ENCODE peak calls at places on chromosomes 12 and 14, in five cellular contexts. Y, W, A, B and S are unnamed samples.

GRCh38 chr12:46472893-46473633 is 100.5 kb upstream of the SLC38A2 start:
- DNase-seq in Y (peak), W (no peak), A (no peak), B (no peak), S (no peak)

GRCh38 chr12:71567562-71567961 is 96.1 kb downstream of the ZFC3H1 start:
- DNase-seq in Y (no peak), W (peak), A (peak), B (no peak), S (no peak)

GRCh38 chr12:120137833-120138232 is 21.3 kb upstream of the RAB35 start:
- DNase-seq in Y (no peak), W (no peak), A (no peak), B (no peak), S (no peak)

GRCh38 chr12:88805692-88806091 is 225.4 kb upstream of the KITLG start:
- DNase-seq in Y (no peak), W (no peak), A (peak), B (no peak), S (no peak)

GRCh38 chr14:31902002-31902401 is 175.1 kb upstream of the ARHGAP5 start:
- DNase-seq in Y (no peak), W (no peak), A (no peak), B (no peak), S (no peak)

GRCh38 chr14:21088687-21089086 is 9.8 kb downstream of the ZNF219 start:
- DNase-seq in Y (no peak), W (no peak), A (no peak), B (no peak), S (no peak)

GRCh38 chr12:26937443-26937862 is 328 bp downstream of the INTS13 start:
- DNase-seq in Y (no peak), W (no peak), A (no peak), B (no peak), S (no peak)

GRCh38 chr12:69068431-69068830 is 135.5 kb upstream of the CPM start:
- DNase-seq in Y (peak), W (no peak), A (peak), B (no peak), S (no peak)

GRCh38 chr12:27541031-27541719 is 17.2 kb downstream of the PPFIBP1 start:
- DNase-seq in Y (no peak), W (no peak), A (no peak), B (no peak), S (no peak)

GRCh38 chr14:71478542-71478941 is 453.7 kb upstream of the RGS6 start:
- DNase-seq in Y (peak), W (no peak), A (peak), B (no peak), S (no peak)

GRCh38 chr12:93790472-93791152 is 113.4 kb downstream of the CRADD start:
- DNase-seq in Y (peak), W (no peak), A (peak), B (no peak), S (no peak)

GRCh38 chr14:60970146-60970545 is 10.7 kb downstream of the TRMT5 start:
- DNase-seq in Y (no peak), W (no peak), A (peak), B (no peak), S (no peak)

GRCh38 chr12:115319641-115320040 is 635.7 kb upstream of the TBX3 start:
- DNase-seq in Y (no peak), W (no peak), A (no peak), B (no peak), S (no peak)

GRCh38 chr12:108826115-108826806 is 31.1 kb downstream of the SSH1 start:
- DNase-seq in Y (peak), W (no peak), A (peak), B (no peak), S (no peak)

GRCh38 chr12:12881495-12881894 is 9.9 kb upstream of the GPRC5A start:
- DNase-seq in Y (peak), W (no peak), A (peak), B (no peak), S (no peak)

GRCh38 chr12:75488553-75488952 is 8.0 kb downstream of the GLIPR1 start:
- DNase-seq in Y (peak), W (peak), A (peak), B (no peak), S (no peak)

GRCh38 chr12:113461666-113462065 is 10.0 kb downstream of the LHX5 start:
- DNase-seq in Y (no peak), W (peak), A (peak), B (no peak), S (no peak)

GRCh38 chr14:67951529-67952120 is 132.0 kb downstream of the RAD51B start:
- DNase-seq in Y (peak), W (no peak), A (no peak), B (no peak), S (no peak)

GRCh38 chr14:22039938-22040780 is 366.5 kb upstream of the OR4E1 start:
- DNase-seq in Y (no peak), W (no peak), A (peak), B (no peak), S (no peak)

GRCh38 chr12:28575593-28576205 is 385.4 kb downstream of the CCDC91 start:
- DNase-seq in Y (no peak), W (no peak), A (no peak), B (no peak), S (no peak)

GRCh38 chr12:120365675-120366340 is 3.2 kb downstream of the MSI1 start:
- DNase-seq in Y (no peak), W (no peak), A (no peak), B (no peak), S (no peak)

GRCh38 chr12:12890815-12891645 is at the start of gene GPRC5A:
- DNase-seq in Y (peak), W (peak), A (peak), B (peak), S (peak)

GRCh38 chr14:66009104-66009503 is 477.1 kb upstream of the CCDC196 start:
- DNase-seq in Y (peak), W (no peak), A (no peak), B (no peak), S (no peak)

GRCh38 chr14:53741379-53742225 is 215.0 kb downstream of the BMP4 start:
- DNase-seq in Y (peak), W (no peak), A (no peak), B (no peak), S (no peak)

GRCh38 chr12:56257491-56258067 is 605 bp downstream of the ANKRD52 start:
- DNase-seq in Y (peak), W (no peak), A (no peak), B (no peak), S (no peak)

GRCh38 chr14:26984318-26985177 is 386.7 kb upstream of the NOVA1 start:
- DNase-seq in Y (peak), W (peak), A (peak), B (no peak), S (peak)

GRCh38 chr14:64060199-64060545 is 207.4 kb downstream of the SYNE2 start:
- DNase-seq in Y (no peak), W (no peak), A (no peak), B (no peak), S (no peak)

GRCh38 chr12:104414581-104415305 is 42.0 kb upstream of the CHST11 start:
- DNase-seq in Y (no peak), W (no peak), A (no peak), B (no peak), S (no peak)

GRCh38 chr12:6694701-6695100 is 5.5 kb upstream of the ZNF384 start:
- DNase-seq in Y (no peak), W (no peak), A (no peak), B (no peak), S (no peak)

GRCh38 chr12:6697584-6698351 is 2.8 kb downstream of the PIANP start:
- DNase-seq in Y (peak), W (peak), A (peak), B (no peak), S (no peak)

GRCh38 chr12:6698352-6699046 is 2.1 kb downstream of the PIANP start:
- DNase-seq in Y (no peak), W (no peak), A (no peak), B (no peak), S (no peak)

GRCh38 chr12:6695313-6696045 is 5.1 kb downstream of the PIANP start:
- DNase-seq in Y (no peak), W (no peak), A (peak), B (no peak), S (no peak)

DNA sequence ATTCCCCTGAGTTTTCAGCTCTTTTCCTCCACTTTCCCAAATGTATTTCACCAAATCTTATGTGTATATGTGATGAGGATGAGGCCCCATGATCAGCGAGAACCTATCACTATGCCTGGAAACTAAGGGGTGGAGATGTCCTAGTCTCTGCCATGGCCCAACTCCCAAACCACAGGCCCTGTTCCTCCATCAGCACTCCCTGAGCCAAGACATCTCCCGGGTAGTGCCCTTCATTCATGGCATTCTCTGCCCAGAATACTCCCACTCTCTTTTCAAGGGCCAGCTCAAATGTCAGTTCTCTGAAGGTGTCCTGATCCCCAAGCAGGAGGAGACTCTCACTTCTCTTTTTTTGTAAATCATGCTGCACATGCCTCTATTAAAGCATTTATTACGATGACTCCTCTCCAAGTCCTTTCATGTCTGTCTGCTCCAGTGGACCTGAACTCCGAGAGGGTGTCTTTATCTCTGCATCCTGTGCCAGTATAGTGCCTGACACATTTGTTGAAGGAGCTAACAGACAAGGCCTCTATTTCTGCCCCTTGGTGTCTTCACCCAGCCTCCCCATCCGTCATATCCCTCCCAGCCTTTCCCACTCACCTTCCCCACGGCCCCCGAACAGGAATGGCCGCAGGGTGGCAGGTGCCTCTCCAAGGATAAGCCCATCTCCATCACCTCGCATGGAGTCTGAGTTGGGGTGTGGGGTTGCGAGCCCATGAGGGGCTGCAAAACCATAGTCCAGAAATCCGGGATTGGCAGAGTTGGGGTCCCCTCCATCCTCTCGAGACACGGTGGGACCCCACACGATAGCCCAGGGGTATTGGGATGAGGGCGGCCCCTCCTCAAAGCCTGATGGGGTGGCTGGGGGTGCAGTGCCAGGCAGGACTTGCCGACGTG is 3.7 kb downstream of the PIANP start:
- DNase-seq in Y (no peak), W (no peak), A (peak), B (no peak), S (no peak)
- TF ChIP-seq POLR2A in Y (no peak), W (no peak), A (no peak), B (no peak), S (no peak)

GRCh38 chr12:50772877-50773276 is 9.0 kb downstream of the ATF1 start:
- DNase-seq in Y (no peak), W (no peak), A (no peak), B (no peak), S (no peak)
- TF ChIP-seq POLR2A in Y (no peak), W (no peak), A (no peak), B (no peak), S (no peak)

DNA sequence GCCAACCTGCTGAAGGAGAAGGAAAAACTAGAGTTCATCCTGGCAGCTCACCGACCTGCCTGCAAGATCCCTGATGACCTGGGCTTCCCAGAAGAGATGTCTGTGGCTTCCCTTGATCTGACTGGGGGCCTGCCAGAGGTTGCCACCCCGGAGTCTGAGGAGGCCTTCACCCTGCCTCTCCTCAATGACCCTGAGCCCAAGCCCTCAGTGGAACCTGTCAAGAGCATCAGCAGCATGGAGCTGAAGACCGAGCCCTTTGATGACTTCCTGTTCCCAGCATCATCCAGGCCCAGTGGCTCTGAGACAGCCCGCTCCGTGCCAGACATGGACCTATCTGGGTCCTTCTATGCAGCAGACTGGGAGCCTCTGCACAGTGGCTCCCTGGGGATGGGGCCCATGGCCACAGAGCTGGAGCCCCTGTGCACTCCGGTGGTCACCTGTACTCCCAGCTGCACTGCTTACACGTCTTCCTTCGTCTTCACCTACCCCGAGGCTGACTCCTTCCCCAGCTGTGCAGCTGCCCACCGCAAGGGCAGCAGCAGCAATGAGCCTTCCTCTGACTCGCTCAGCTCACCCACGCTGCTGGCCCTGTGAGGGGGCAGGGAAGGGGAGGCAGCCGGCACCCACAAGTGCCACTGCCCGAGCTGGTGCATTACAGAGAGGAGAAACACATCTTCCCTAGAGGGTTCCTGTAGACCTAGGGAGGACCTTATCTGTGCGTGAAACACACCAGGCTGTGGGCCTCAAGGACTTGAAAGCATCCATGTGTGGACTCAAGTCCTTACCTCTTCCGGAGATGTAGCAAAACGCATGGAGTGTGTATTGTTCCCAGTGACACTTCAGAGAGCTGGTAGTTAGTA is 2.4 kb downstream of the FOS start:
- DNase-seq in Y (peak), W (peak), A (no peak), B (no peak), S (no peak)
- TF ChIP-seq POLR2A in Y (peak), W (no peak), A (no peak), B (no peak), S (no peak)

DNA sequence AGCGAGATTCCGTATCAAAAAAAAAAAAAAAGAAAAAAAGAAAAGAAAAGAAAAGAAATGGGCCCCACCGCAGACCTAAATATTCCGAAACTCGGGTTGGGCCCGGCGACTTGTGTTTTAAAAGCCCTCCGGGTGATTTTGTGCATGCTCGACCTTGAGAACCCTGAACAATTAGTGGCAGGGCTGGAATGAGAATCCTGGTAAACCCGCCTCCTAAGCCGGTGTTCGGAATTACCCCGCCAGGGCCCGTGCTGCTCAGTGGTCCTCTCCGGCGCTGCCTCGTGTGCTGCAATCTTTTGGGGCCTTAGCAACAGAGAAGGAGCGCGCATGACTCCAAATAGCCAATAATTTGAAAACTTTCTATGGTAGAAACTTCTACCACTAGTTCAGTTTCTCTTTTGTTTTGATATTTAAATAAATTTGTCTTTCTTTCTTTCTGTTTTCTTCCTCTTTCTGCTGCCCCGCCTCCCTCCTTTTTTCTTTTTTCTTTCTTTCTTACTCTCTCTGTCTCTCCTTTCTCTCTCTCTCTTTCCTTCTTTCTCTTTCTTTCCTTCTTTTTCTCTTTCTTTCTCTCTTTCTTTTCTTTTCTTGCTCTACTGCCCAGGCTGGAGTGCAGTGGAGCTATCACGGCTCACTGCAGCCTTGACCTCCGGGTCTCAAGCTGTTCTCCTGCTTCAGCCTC is 1.5 kb upstream of the GALNT6 start:
- DNase-seq in Y (no peak), W (peak), A (no peak), B (no peak), S (no peak)
- TF ChIP-seq POLR2A in Y (no peak), W (no peak), A (no peak), B (no peak), S (no peak)

GRCh38 chr12:101877816-101878811 is 734 bp downstream of the DRAM1 start:
- DNase-seq in Y (no peak), W (peak), A (no peak), B (no peak), S (peak)

GRCh38 chr12:101875112-101875961 is 2.0 kb upstream of the DRAM1 start:
- DNase-seq in Y (peak), W (no peak), A (peak), B (no peak), S (no peak)

GRCh38 chr12:101880769-101881168 is 3.4 kb downstream of the DRAM1 start:
- DNase-seq in Y (no peak), W (no peak), A (no peak), B (no peak), S (no peak)

GRCh38 chr12:101881228-101881627 is 3.8 kb downstream of the DRAM1 start:
- DNase-seq in Y (no peak), W (no peak), A (no peak), B (no peak), S (no peak)

DNA sequence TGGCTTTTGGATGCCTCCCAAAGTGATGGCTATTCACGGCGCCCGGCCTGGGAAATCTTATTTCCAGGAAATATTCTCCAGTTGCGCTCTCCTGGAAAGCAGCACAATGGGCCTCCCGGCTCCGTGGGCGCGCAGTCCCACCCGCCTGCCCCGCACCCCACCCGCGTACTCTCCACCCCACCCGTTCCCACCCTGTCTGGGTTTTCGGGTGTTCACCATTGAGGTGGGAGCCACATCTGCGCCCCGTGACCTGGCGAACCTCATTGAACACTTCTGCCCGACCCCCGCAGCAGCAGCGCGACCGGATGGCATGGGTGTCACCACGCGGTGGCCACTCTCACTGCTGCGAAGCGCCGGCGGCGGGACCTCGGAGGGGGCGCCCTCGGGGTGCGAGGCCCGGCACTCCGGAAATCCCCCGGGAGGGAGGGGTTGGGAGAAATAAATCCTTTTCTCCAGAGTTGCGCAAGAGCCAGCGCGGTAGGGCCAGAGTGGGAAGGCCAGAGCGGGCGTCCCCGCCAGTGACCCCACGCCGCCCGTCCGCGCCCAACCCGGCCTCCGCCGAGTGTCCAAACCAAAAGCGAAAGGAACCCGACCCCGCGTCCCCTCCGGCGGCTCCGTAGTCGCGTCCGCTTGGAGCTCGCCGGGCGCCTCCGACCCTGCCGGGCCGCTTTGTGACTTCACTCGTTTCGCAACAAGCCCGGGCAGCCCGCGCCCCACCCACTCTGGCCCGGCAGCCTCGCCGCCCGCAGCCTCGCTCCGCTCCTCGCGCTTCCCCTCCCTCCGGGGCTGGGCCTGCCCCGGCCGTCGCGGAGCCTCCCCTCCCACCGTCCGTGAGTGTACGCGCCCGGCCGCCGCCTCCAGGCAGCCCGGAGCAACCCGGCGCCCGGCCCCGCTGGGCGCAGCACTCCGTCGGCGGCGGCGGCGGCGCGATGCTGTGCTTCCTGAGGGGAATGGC is at the start of gene DRAM1:
- DNase-seq in Y (peak), W (peak), A (peak), B (peak), S (peak)
- TF ChIP-seq POLR2A in Y (peak), W (peak), A (peak), B (peak), S (peak)